ENCODE peak calls at places on chromosomes 11 and 22, in ten cellular contexts. C is iris pigment epithelial cell; W is T47D; T is SJSA1; Z is stromal cell of bone marrow; J is psoas muscle; I is HTR-8/SVneo; S is OCI-M1; R is activated naive CD4-positive, alpha-beta T cell; M is activated CD4-positive, alpha-beta T cell treated with anti-CD3 and anti-CD28 coated beads for 24 hours. E is an unnamed sample.

GRCh38 chr11:18726040-18726439 is at the start of gene IGSF22:
- DNase-seq in Z (no peak), M (no peak), J (peak; percentile 23), W (no peak), T (no peak), R (no peak), S (no peak), I (no peak), C (no peak), E (no peak)

GRCh38 chr11:70159612-70160570 is 43.2 kb upstream of the FADD start:
- DNase-seq in S (no peak), C (peak; percentile 5), W (no peak), J (no peak), I (no peak), T (peak; percentile 69), M (no peak), R (no peak), Z (no peak), E (peak; percentile 61)

GRCh38 chr22:37913233-37913721 is 7.2 kb downstream of the MICALL1 start:
- DNase-seq in W (no peak), M (no peak), J (no peak), Z (no peak), R (no peak), S (no peak), T (no peak), I (no peak), C (no peak), E (no peak)

GRCh38 chr22:37334859-37335818 is 52.8 kb downstream of the CYTH4 start:
- DNase-seq in Z (no peak), I (no peak), J (no peak), M (no peak), C (no peak), T (no peak), R (no peak), S (no peak), W (peak; percentile 46), E (no peak)

GRCh38 chr11:70135142-70136132 is 57.3 kb downstream of the ANO1 start:
- DNase-seq in M (no peak), C (peak; percentile 15), S (no peak), J (no peak), Z (no peak), T (no peak), R (no peak), W (no peak), I (no peak), E (no peak)

GRCh38 chr11:12377824-12378593 is 638 bp downstream of the PARVA start:
- DNase-seq in T (peak; percentile 79), W (peak; percentile 18), S (no peak), Z (peak; percentile 68), J (peak; percentile 76), I (peak; percentile 79), C (peak; percentile 65), M (no peak), R (no peak), E (peak; percentile 74)

GRCh38 chr22:39703890-39704658 is 133.5 kb downstream of the CACNA1I start:
- DNase-seq in I (no peak), C (no peak), J (peak; percentile 93), M (no peak), W (no peak), S (no peak), Z (peak; percentile 2), T (no peak), R (no peak), E (no peak)

GRCh38 chr11:94028436-94028835 is 7.3 kb downstream of the HEPHL1 start:
- DNase-seq in S (no peak), Z (peak; percentile 2), R (no peak), T (no peak), C (peak; percentile 51), W (no peak), J (no peak), I (no peak), M (no peak), E (no peak)

GRCh38 chr11:2466869-2467694 is 22.3 kb downstream of the KCNQ1 start:
- DNase-seq in R (peak; percentile 36), C (no peak), Z (no peak), J (no peak), I (no peak), T (no peak), M (no peak), W (no peak), S (peak; percentile 87), E (no peak)

GRCh38 chr11:2930705-2931415 is 1.6 kb upstream of the PHLDA2 start:
- DNase-seq in W (peak; percentile 83), Z (no peak), R (no peak), C (peak; percentile 42), I (peak; percentile 72), S (peak; percentile 57), T (no peak), J (peak; percentile 70), M (no peak), E (peak; percentile 68)

GRCh38 chr22:31488988-31489617 is 539 bp downstream of the EIF4ENIF1 start:
- DNase-seq in C (peak; percentile 38), W (no peak), Z (no peak), J (peak; percentile 71), T (peak; percentile 43), R (peak; percentile 29), S (peak; percentile 63), I (no peak), M (no peak), E (no peak)

GRCh38 chr11:14454861-14455632 is 44.6 kb downstream of the COPB1 start:
- DNase-seq in M (no peak), W (no peak), I (peak; percentile 36), C (peak; percentile 26), Z (no peak), T (peak; percentile 79), S (peak; percentile 61), J (no peak), R (no peak), E (no peak)

GRCh38 chr11:21180194-21180593 is 510.8 kb downstream of the NELL1 start:
- DNase-seq in S (no peak), T (no peak), C (no peak), R (no peak), W (no peak), I (no peak), Z (no peak), J (no peak), M (no peak), E (no peak)

GRCh38 chr11:77422690-77423089 is 51.2 kb downstream of the PAK1 start:
- DNase-seq in S (no peak), Z (no peak), R (no peak), C (no peak), M (no peak), J (no peak), W (no peak), I (no peak), T (no peak), E (no peak)

GRCh38 chr22:30516731-30517130 is 11.2 kb upstream of the SEC14L4 start:
- DNase-seq in T (no peak), Z (no peak), J (no peak), W (no peak), R (no peak), I (no peak), M (no peak), C (no peak), S (no peak), E (no peak)

E was measured in NCI-H460.